ENCODE peak calls at places on chromosomes 1 and 21, in six cellular contexts. V, O, Q, M, Y and R are unnamed samples.

GRCh38 chr1:10694274-10694632 is 102.2 kb downstream of the CASZ1 start:
- DNase-seq in V (no peak), O (no peak), Q (peak; percentile 60), M (no peak), Y (peak; percentile 35), R (no peak)

GRCh38 chr1:40895601-40896000 is 33.4 kb upstream of the CITED4 start:
- DNase-seq in V (no peak), O (no peak), Q (no peak), M (no peak), Y (no peak), R (no peak)

GRCh38 chr21:44723177-44724131 is 12.1 kb upstream of the TSPEAR start:
- DNase-seq in V (peak; percentile 48), O (peak; percentile 43), Q (peak; percentile 31), M (no peak), Y (no peak), R (no peak)

GRCh38 chr1:84653130-84653680 is 37.1 kb downstream of the SSX2IP start:
- DNase-seq in V (no peak), O (no peak), Q (peak; percentile 48), M (no peak), Y (no peak), R (no peak)

GRCh38 chr1:203371288-203371687 is 20.4 kb upstream of the FMOD start:
- DNase-seq in V (no peak), O (no peak), Q (no peak), M (no peak), Y (no peak), R (no peak)

GRCh38 chr1:108041360-108042143 is 76.6 kb upstream of the VAV3 start:
- DNase-seq in V (no peak), O (peak; percentile 53), Q (no peak), M (peak; percentile 60), Y (no peak), R (no peak)

GRCh38 chr1:11397151-11397902 is 81.6 kb upstream of the DISP3 start:
- DNase-seq in V (no peak), O (no peak), Q (no peak), M (no peak), Y (no peak), R (no peak)

GRCh38 chr1:225987491-225988316 is 11.4 kb downstream of the SDE2 start:
- DNase-seq in V (peak; percentile 35), O (no peak), Q (peak; percentile 69), M (no peak), Y (peak; percentile 58), R (peak; percentile 71)

GRCh38 chr1:208089971-208090755 is 154.0 kb downstream of the PLXNA2 start:
- DNase-seq in V (no peak), O (peak; percentile 72), Q (peak; percentile 61), M (peak; percentile 74), Y (no peak), R (peak; percentile 92)

GRCh38 chr1:9435101-9435636 is 104.1 kb upstream of the SLC25A33 start:
- DNase-seq in V (no peak), O (no peak), Q (no peak), M (no peak), Y (no peak), R (no peak)

GRCh38 chr1:6732942-6733341 is 31.3 kb upstream of the DNAJC11 start:
- DNase-seq in V (no peak), O (no peak), Q (no peak), M (no peak), Y (no peak), R (no peak)

GRCh38 chr21:35424122-35424521 is 375.0 kb upstream of the RUNX1 start:
- DNase-seq in V (no peak), O (no peak), Q (peak; percentile 18), M (no peak), Y (no peak), R (no peak)

GRCh38 chr1:63593303-63593886 is at the start of gene PGM1:
- DNase-seq in V (peak; percentile 85), O (peak; percentile 87), Q (peak; percentile 94), M (peak; percentile 70), Y (peak; percentile 76), R (peak; percentile 88)

GRCh38 chr1:2967881-2968280 is 53.4 kb upstream of the ACTRT2 start:
- DNase-seq in V (no peak), O (no peak), Q (no peak), M (no peak), Y (no peak), R (no peak)

GRCh38 chr1:229452956-229453801 is 19.3 kb upstream of the ACTA1 start:
- DNase-seq in V (peak; percentile 44), O (no peak), Q (peak; percentile 25), M (no peak), Y (peak; percentile 63), R (peak; percentile 26)

GRCh38 chr1:226772456-226773139 is 33.5 kb upstream of the ITPKB start:
- DNase-seq in V (no peak), O (no peak), Q (no peak), M (no peak), Y (no peak), R (no peak)

GRCh38 chr1:200982071-200982945 is 41.2 kb downstream of the KIF21B start:
- DNase-seq in V (no peak), O (peak; percentile 45), Q (peak; percentile 30), M (no peak), Y (no peak), R (peak; percentile 40)

GRCh38 chr1:1619917-1620361 is 4.6 kb downstream of the MIB2 start:
- DNase-seq in V (no peak), O (peak; percentile 67), Q (peak; percentile 28), M (no peak), Y (no peak), R (peak; percentile 42)

GRCh38 chr1:89907669-89908293 is 86.9 kb downstream of the LRRC8D start:
- DNase-seq in V (no peak), O (no peak), Q (peak; percentile 76), M (no peak), Y (peak; percentile 73), R (no peak)

GRCh38 chr1:1911390-1912041 is 3.5 kb upstream of the CALML6 start:
- DNase-seq in V (no peak), O (peak; percentile 47), Q (no peak), M (no peak), Y (no peak), R (no peak)

GRCh38 chr1:12811409-12811784 is 19.8 kb downstream of the PRAMEF11 start:
- DNase-seq in V (no peak), O (no peak), Q (peak; percentile 74), M (no peak), Y (no peak), R (no peak)

GRCh38 chr1:237444120-237444790 is 402.3 kb downstream of the RYR2 start:
- DNase-seq in V (no peak), O (no peak), Q (no peak), M (no peak), Y (no peak), R (no peak)

GRCh38 chr1:216020743-216021345 is 402.4 kb downstream of the USH2A start:
- DNase-seq in V (no peak), O (no peak), Q (no peak), M (no peak), Y (no peak), R (no peak)

GRCh38 chr1:228035844-228036243 is 29.0 kb downstream of the WNT3A start:
- DNase-seq in V (peak; percentile 73), O (no peak), Q (no peak), M (peak; percentile 7), Y (no peak), R (no peak)

GRCh38 chr1:203628185-203628996 is 1.8 kb downstream of the ATP2B4 start:
- DNase-seq in V (peak; percentile 89), O (peak; percentile 80), Q (peak; percentile 82), M (no peak), Y (no peak), R (peak; percentile 52)

GRCh38 chr1:209813902-209814301 is 8.0 kb upstream of the IRF6 start:
- DNase-seq in V (no peak), O (no peak), Q (no peak), M (no peak), Y (no peak), R (no peak)

GRCh38 chr1:53508991-53509663 is 49.9 kb downstream of the DMRTB1 start:
- DNase-seq in V (no peak), O (no peak), Q (peak; percentile 47), M (no peak), Y (no peak), R (no peak)

GRCh38 chr1:178310685-178311105 is 186.1 kb downstream of the CLEC20A start:
- DNase-seq in V (peak; percentile 62), O (no peak), Q (peak; percentile 88), M (no peak), Y (peak; percentile 76), R (peak; percentile 69)

GRCh38 chr1:26728645-26729044 is 32.8 kb downstream of the ARID1A start:
- DNase-seq in V (no peak), O (no peak), Q (no peak), M (no peak), Y (no peak), R (no peak)
- H3K4me3 ChIP-seq in V (no peak overlapping the region), O (no peak overlapping the region), Q (no peak overlapping the region), M (no peak overlapping the region), Y (no peak overlapping the region), R (no peak overlapping the region)

DNA sequence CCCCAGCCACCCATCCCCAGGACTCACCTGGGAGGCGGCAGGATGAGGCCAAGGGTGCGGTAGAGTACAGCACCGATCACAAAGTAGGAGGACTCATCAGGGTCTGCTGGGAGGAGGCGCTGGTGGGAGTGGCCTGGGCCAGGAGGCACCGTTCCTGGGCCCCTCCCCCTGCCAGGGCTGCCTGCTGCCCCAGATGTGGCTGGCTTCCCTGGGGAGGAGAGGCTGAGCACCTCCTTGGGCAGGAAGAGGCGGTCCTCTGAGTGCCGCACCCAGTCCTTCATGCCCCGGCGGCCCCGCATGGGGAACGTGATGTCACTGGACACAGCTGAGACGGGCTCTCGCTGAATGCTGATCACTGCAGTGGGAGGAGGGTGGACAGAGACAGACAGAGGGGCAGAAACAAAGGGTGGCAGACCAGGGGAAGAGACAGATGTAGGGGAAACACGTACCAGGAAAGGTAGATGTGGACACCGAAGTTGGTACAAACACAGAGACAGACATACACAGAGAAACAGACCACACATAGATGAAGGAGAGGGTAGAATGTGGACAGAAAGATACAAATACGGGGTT is 24.8 kb downstream of the ADGRB2 start:
- DNase-seq in V (peak; percentile 45), O (peak; percentile 28), Q (no peak), M (no peak), Y (no peak), R (no peak)
- H3K4me3 ChIP-seq in V (no peak overlapping the region), O (no peak overlapping the region), Q (no peak overlapping the region), M (no peak overlapping the region), Y (no peak overlapping the region), R (no peak overlapping the region)

GRCh38 chr1:156578006-156578405 is 1.5 kb upstream of the TTC24 start:
- DNase-seq in V (no peak), O (no peak), Q (no peak), M (no peak), Y (no peak), R (no peak)
- H3K4me3 ChIP-seq in V (no peak overlapping the region), O (no peak overlapping the region), Q (no peak overlapping the region), M (no peak overlapping the region), Y (no peak overlapping the region), R (no peak overlapping the region)

DNA sequence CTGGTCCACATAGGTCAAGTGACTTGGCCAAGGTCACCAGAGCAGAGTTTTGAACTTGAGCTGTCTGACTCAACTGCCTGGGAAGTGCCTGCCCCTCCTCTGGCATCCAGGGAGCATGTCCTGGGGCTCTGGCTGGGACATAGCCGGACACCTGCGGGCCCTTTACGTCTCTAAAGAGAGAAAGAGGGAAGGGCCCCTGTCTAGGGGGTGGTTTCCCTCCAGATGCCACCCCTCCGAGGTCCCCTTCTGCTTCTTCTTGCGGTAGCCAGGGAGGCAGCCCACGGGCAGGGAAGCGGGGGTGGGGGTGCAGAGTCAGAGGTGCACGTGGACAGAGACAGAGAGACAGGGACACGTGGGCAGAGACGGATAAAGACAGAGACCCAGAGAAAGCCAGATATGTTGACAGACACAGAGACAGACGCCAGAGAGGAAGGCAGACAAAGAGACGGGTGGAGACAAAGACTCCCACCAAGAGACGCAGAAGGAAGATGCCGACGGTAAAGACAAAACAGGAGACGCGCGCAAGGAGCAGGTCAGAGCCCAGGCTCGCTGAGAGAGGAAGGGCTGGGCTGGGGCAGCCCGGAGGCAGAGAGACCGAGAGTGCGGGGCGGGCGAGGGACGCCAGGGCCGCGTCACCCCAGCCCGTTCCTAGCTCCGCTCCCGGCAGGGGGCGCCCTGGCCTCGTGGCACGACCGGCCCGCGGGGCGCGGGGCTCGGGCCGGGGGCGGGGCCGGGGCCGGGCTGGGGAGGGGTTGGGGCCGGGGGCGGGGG is 458 bp upstream of the ALPL start:
- DNase-seq in V (peak; percentile 97), O (peak; percentile 89), Q (peak; percentile 81), M (no peak), Y (peak; percentile 30), R (no peak)
- H3K4me3 ChIP-seq in V (peak overlapping the region; percentile 73), O (peak overlapping the region; percentile 43), Q (peak overlapping the region; percentile 55), M (peak overlapping the region; percentile 15), Y (peak overlapping the region; percentile 41), R (no peak overlapping the region)